ENCODE peak calls at places on chromosomes 4 and X, in four cellular contexts. Q is adrenal gland, M is lung, G is kidney. I is an unnamed sample. For H3K36me3, the result is how much of the 10 kb centered on the place peaks cover.

GRCh38 chrX:5726246-5726645 is 502.4 kb downstream of the NLGN4X start:
- DNase-seq in Q (peak), M (no peak), G (no peak), I (no peak)

GRCh38 chr4:25484243-25484721 is 107.2 kb downstream of the ANAPC4 start:
- DNase-seq in Q (no peak), M (no peak), G (no peak), I (no peak)

GRCh38 chrX:27057883-27058282 is 405.3 kb downstream of the PPP4R3C start:
- DNase-seq in Q (no peak), M (no peak), G (no peak), I (no peak)

GRCh38 chr4:186607490-186607889 is 52.1 kb upstream of the MTNR1A start:
- DNase-seq in Q (no peak), M (no peak), G (no peak), I (no peak)

GRCh38 chrX:54482839-54483593 is 13.0 kb downstream of the FGD1 start:
- DNase-seq in Q (peak), M (no peak), G (peak), I (no peak)

GRCh38 chr4:100041646-100042045 is 91.6 kb upstream of the H2AZ1 start:
- DNase-seq in Q (no peak), M (no peak), G (no peak), I (no peak)

GRCh38 chr4:48370260-48371134 is 29.2 kb downstream of the SLAIN2 start:
- DNase-seq in Q (no peak), M (no peak), G (no peak), I (no peak)

GRCh38 chr4:101597204-101597603 is 193.3 kb upstream of the BANK1 start:
- DNase-seq in Q (no peak), M (no peak), G (no peak), I (no peak)

GRCh38 chr4:84418032-84418709 is 80.9 kb downstream of the NKX6-1 start:
- DNase-seq in Q (no peak), M (no peak), G (no peak), I (peak)

GRCh38 chrX:72306085-72306801 is 529 bp upstream of the CITED1 start:
- DNase-seq in Q (no peak), M (no peak), G (no peak), I (peak)

GRCh38 chrX:6644411-6644810 is 109.5 kb upstream of the VCX3A start:
- DNase-seq in Q (no peak), M (no peak), G (no peak), I (no peak)

GRCh38 chrX:70979136-70979762 is 48.4 kb upstream of the SLC7A3 start:
- DNase-seq in Q (no peak), M (no peak), G (no peak), I (peak)

GRCh38 chr4:139085141-139085540 is 69.6 kb downstream of the NOCT start:
- DNase-seq in Q (no peak), M (no peak), G (no peak), I (peak)

GRCh38 chrX:133440081-133440796 is 24.9 kb upstream of the GPC4 start:
- DNase-seq in Q (no peak), M (no peak), G (no peak), I (no peak)

GRCh38 chr4:59553739-59554126 is 1646.4 kb upstream of the ADGRL3 start:
- DNase-seq in Q (no peak), M (no peak), G (no peak), I (no peak)

GRCh38 chrX:151543706-151544105 is 19.8 kb upstream of the PASD1 start:
- DNase-seq in Q (no peak), M (no peak), G (no peak), I (no peak)

GRCh38 chr4:95835672-95836071 is 4.2 kb upstream of the PDHA2 start:
- DNase-seq in Q (no peak), M (no peak), G (no peak), I (no peak)

GRCh38 chrX:118495958-118496762 is 545 bp downstream of the DOCK11 start:
- DNase-seq in Q (peak), M (peak), G (peak), I (peak)

GRCh38 chrX:135484636-135485289 is 35.7 kb upstream of the INTS6L start:
- DNase-seq in Q (peak), M (no peak), G (no peak), I (no peak)

GRCh38 chr4:121794505-121795192 is 6.5 kb upstream of the EXOSC9 start:
- DNase-seq in Q (no peak), M (no peak), G (no peak), I (peak)

GRCh38 chrX:9183481-9183880 is 149.6 kb upstream of the FAM9B start:
- DNase-seq in Q (no peak), M (no peak), G (no peak), I (no peak)

GRCh38 chr4:15455290-15455689 is 14.4 kb upstream of the CC2D2A start:
- DNase-seq in Q (peak), M (no peak), G (peak), I (peak)

GRCh38 chr4:63983224-63983623 is 426.0 kb downstream of the TECRL start:
- DNase-seq in Q (no peak), M (no peak), G (no peak), I (no peak)

GRCh38 chr4:154277164-154277563 is 214.4 kb downstream of the DCHS2 start:
- DNase-seq in Q (no peak), M (no peak), G (no peak), I (no peak)

GRCh38 chr4:139243448-139244365 is 36.3 kb downstream of the MGARP start:
- DNase-seq in Q (peak), M (no peak), G (no peak), I (peak)

GRCh38 chr4:89356086-89356485 is 48.5 kb upstream of the GPRIN3 start:
- DNase-seq in Q (no peak), M (no peak), G (no peak), I (no peak)

GRCh38 chr4:47561331-47561730 is 76.3 kb downstream of the ATP10D start:
- DNase-seq in Q (no peak), M (no peak), G (no peak), I (no peak)

GRCh38 chrX:47093248-47093647 is 15.0 kb downstream of the RGN start:
- DNase-seq in Q (no peak), M (no peak), G (no peak), I (no peak)

GRCh38 chrX:18290200-18290599 is 64.3 kb downstream of the SCML2 start:
- DNase-seq in Q (no peak), M (no peak), G (no peak), I (peak)

GRCh38 chr4:182454440-182455013 is 211.3 kb downstream of the TENM3 start:
- DNase-seq in Q (no peak), M (no peak), G (no peak), I (no peak)

GRCh38 chr4:15378055-15378454 is 49.8 kb upstream of the C1QTNF7 start:
- DNase-seq in Q (no peak), M (no peak), G (no peak), I (no peak)

GRCh38 chr4:138891610-138892009 is 124.0 kb upstream of the NOCT start:
- DNase-seq in Q (no peak), M (no peak), G (no peak), I (no peak)

GRCh38 chrX:153927936-153928760 is 2.1 kb upstream of the ARHGAP4 start:
- DNase-seq in Q (peak), M (peak), G (peak), I (peak)

GRCh38 chrX:110003167-110004156 is 548 bp downstream of the TMEM164 start:
- DNase-seq in Q (no peak), M (no peak), G (peak), I (no peak)

DNA sequence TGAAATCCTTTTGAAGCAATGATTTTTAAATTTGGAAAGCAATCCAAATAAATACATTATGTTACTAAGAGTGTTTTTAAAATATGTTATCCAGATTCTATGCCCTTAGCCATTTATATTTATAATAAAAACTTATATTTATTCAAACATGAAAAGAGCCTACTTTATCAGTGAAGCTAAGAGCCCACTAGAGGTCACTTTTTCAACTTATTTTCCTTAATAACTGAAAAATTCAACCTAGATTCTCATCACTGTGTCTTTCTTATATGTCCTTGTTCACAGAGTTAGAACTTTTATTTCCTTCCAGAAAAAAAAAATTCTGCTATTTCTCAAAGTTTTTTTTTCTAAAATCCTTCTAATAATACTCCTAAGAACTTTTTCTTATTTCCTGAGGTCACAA is 23.9 kb downstream of the PRDM8 start:
- DNase-seq in Q (no peak), M (no peak), G (no peak), I (no peak)
- TF ChIP-seq CTCF in Q (no peak), M (no peak), G (peak), I (peak)

GRCh38 chr4:6852582-6852981 is 57.0 kb upstream of the TBC1D14 start:
- DNase-seq in Q (no peak), M (no peak), G (no peak), I (no peak)
- H3K36me3 ChIP-seq in Q (under half), M (under half), G (under half), I (under half)

DNA sequence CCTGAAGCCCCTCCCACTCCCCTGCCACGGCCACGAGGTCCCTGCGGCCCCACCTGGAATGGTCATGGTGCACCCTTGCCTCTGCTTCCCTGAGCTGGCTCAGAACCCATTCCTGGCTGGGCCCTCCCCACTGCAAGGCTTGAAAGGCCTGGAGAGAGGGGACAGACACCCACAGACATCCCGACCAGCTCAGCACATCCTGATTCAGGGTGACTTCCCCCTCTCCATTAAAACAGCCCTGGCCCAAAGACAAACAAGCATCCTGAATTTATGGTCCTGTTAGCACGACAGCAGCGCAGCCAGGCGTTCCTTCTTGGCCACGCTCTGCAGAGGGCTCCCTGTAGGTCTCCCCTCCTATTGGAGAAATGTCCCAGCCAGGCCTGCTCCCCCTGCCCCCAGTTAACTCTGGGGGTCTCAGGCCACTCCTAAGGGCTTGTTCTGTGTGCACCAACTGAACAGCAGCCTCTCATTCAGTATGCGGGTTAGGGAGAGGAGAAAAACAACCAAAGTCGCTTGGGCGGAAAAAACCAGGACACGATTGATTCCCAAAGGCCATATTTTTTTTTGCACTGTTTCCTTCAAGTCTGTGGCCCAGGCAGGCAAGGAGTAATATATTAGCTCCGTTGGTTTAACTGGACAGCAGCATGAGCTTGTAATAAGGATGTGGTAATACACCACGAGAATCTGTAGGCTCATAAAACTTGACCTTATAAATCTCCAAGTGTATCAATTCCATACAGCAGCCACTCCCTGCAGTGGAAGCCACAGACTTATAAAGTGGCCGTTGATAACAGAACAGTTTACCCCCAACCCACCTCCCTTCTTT is 106.7 kb upstream of the MSX1 start:
- DNase-seq in Q (no peak), M (no peak), G (no peak), I (no peak)
- H3K27ac ChIP-seq in Q (no peak), M (no peak), G (no peak), I (no peak)

GRCh38 chr4:52106142-52106541 is 55.0 kb downstream of the SPATA18 start:
- DNase-seq in Q (no peak), M (no peak), G (no peak), I (no peak)

GRCh38 chr4:52102587-52102986 is 51.5 kb downstream of the SPATA18 start:
- DNase-seq in Q (no peak), M (no peak), G (no peak), I (no peak)

GRCh38 chr4:52100062-52100461 is 49.0 kb downstream of the SPATA18 start:
- DNase-seq in Q (no peak), M (no peak), G (no peak), I (no peak)

GRCh38 chr4:52105276-52105675 is 54.2 kb downstream of the SPATA18 start:
- DNase-seq in Q (no peak), M (no peak), G (no peak), I (no peak)

GRCh38 chr4:52103314-52103713 is 52.2 kb downstream of the SPATA18 start:
- DNase-seq in Q (no peak), M (no peak), G (no peak), I (no peak)
- TF ChIP-seq CTCF in Q (peak), M (no peak), G (no peak), I (peak)

GRCh38 chr4:3183008-3183407 is 66.0 kb upstream of the MSANTD1 start:
- DNase-seq in Q (no peak), M (no peak), G (no peak), I (no peak)

GRCh38 chr4:3188118-3188517 is 60.8 kb upstream of the MSANTD1 start:
- DNase-seq in Q (no peak), M (no peak), G (no peak), I (no peak)

GRCh38 chr4:3186609-3187008 is 62.4 kb upstream of the MSANTD1 start:
- DNase-seq in Q (no peak), M (no peak), G (no peak), I (no peak)

GRCh38 chr4:3189459-3189858 is 59.5 kb upstream of the MSANTD1 start:
- DNase-seq in Q (no peak), M (no peak), G (no peak), I (no peak)

GRCh38 chr4:3184725-3185124 is 64.2 kb upstream of the MSANTD1 start:
- DNase-seq in Q (no peak), M (no peak), G (no peak), I (peak)
- H3K36me3 ChIP-seq in Q (under half), M (under half), G (under half), I (half or more)

GRCh38 chr4:176587920-176588319 is 204.8 kb downstream of the VEGFC start:
- DNase-seq in Q (peak), M (no peak), G (no peak), I (peak)

GRCh38 chr4:176593943-176594342 is 198.8 kb downstream of the VEGFC start:
- DNase-seq in Q (no peak), M (no peak), G (no peak), I (no peak)

GRCh38 chr4:176588436-176588835 is 204.3 kb downstream of the VEGFC start:
- DNase-seq in Q (no peak), M (no peak), G (no peak), I (no peak)

GRCh38 chr4:176592976-176593375 is 199.7 kb downstream of the VEGFC start:
- DNase-seq in Q (no peak), M (no peak), G (no peak), I (no peak)
- H3K27ac ChIP-seq in Q (no peak), M (no peak), G (no peak), I (no peak)

GRCh38 chrX:130190801-130191200 is 19.0 kb downstream of the RAB33A start:
- DNase-seq in Q (no peak), M (no peak), G (no peak), I (no peak)
- TF ChIP-seq CTCF in Q (no peak), M (no peak), G (no peak), I (no peak)

GRCh38 chr4:108247511-108248088 is 78.9 kb upstream of the LEF1 start:
- DNase-seq in Q (no peak), M (no peak), G (peak), I (no peak)

GRCh38 chr4:108244576-108244975 is 75.8 kb upstream of the LEF1 start:
- DNase-seq in Q (no peak), M (no peak), G (no peak), I (no peak)

GRCh38 chr4:108255203-108255747 is 86.5 kb upstream of the LEF1 start:
- DNase-seq in Q (no peak), M (no peak), G (no peak), I (no peak)

DNA sequence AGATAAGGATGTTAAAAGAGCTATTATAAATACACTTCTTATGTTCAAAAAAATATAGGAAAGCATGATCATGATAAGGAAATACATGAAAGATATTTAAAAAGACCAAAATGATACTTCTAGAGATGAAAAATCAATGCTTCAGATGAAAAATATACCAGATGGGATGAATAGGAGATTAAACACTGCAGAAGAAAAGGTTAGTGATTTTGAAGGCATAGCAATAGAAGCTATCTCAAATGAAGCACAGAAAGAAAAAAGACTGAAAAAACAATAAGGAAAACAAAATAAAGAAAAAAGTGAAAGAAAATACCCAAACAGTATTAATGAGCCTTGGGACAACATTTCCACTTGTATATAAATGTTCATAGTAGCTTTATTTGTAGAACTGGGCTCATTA is 80.7 kb upstream of the LEF1 start:
- DNase-seq in Q (no peak), M (no peak), G (no peak), I (no peak)
- H3K36me3 ChIP-seq in Q (under half), M (under half), G (under half), I (under half)

GRCh38 chrX:104306180-104306579 is 51.4 kb upstream of the ESX1 start:
- DNase-seq in Q (no peak), M (no peak), G (no peak), I (no peak)

GRCh38 chrX:104309169-104309568 is 54.4 kb upstream of the ESX1 start:
- DNase-seq in Q (no peak), M (no peak), G (no peak), I (no peak)

GRCh38 chrX:104307341-104307740 is 52.6 kb upstream of the ESX1 start:
- DNase-seq in Q (no peak), M (no peak), G (no peak), I (no peak)

GRCh38 chrX:104310084-104310483 is 55.4 kb upstream of the ESX1 start:
- DNase-seq in Q (no peak), M (no peak), G (no peak), I (no peak)

DNA sequence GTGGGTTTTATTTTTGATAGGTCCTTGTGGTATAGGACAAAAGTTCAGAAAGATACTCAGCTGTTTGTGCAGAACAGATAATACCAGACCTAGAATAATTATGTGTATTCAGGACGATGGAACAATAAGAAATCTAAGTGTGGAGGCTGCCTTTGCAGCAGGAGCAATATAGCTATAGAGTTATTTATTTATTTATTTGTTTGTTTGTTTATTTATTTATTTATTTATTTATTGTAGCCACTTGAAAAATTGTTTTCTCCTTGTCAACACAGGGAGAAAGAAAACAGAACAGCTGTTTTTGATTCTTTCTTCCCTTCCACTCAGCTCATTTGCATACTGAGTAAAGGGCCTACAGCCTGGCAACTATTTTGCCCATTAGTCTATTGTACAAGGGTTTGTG is 55.9 kb upstream of the ESX1 start:
- DNase-seq in Q (no peak), M (no peak), G (no peak), I (no peak)
- H3K27ac ChIP-seq in Q (no peak), M (no peak), G (no peak), I (no peak)

I was measured in osteoblast.